ENCODE peak calls at places on chromosomes 16 and 17, in eight cellular contexts. One of them, this sample, is unnamed.

GRCh38 chr16:6374816-6375215 is 957.8 kb upstream of the RBFOX1 start:
- DNase-seq in AG04450: no peak
- DNase-seq in trophoblast cell: no peak
- DNase-seq in uterus: no peak
- DNase-seq in ovary: no peak
- DNase-seq in effector memory CD4-positive, alpha-beta T cell: no peak
- DNase-seq in esophagus squamous epithelium: no peak
- DNase-seq in CD4-positive, alpha-beta memory T cell: no peak
- DNase-seq in this sample: no peak

GRCh38 chr17:51165680-51166197 is 472 bp upstream of the NME2 start:
- DNase-seq in uterus: no peak
- DNase-seq in trophoblast cell: peak; percentile 7
- DNase-seq in CD4-positive, alpha-beta memory T cell: peak; percentile 50
- DNase-seq in esophagus squamous epithelium: no peak
- DNase-seq in AG04450: no peak
- DNase-seq in ovary: no peak
- DNase-seq in effector memory CD4-positive, alpha-beta T cell: no peak
- DNase-seq in this sample: no peak

GRCh38 chr17:81427446-81428120 is 32.3 kb downstream of the BAHCC1 start:
- DNase-seq in AG04450: no peak
- DNase-seq in effector memory CD4-positive, alpha-beta T cell: no peak
- DNase-seq in trophoblast cell: no peak
- DNase-seq in ovary: no peak
- DNase-seq in uterus: no peak
- DNase-seq in CD4-positive, alpha-beta memory T cell: no peak
- DNase-seq in esophagus squamous epithelium: no peak
- DNase-seq in this sample: peak; percentile 83

GRCh38 chr16:29312835-29313558 is 93.5 kb downstream of the NPIPB11 start:
- DNase-seq in uterus: peak; percentile 72
- DNase-seq in effector memory CD4-positive, alpha-beta T cell: no peak
- DNase-seq in ovary: peak; percentile 41
- DNase-seq in trophoblast cell: peak; percentile 43
- DNase-seq in esophagus squamous epithelium: no peak
- DNase-seq in AG04450: no peak
- DNase-seq in CD4-positive, alpha-beta memory T cell: no peak
- DNase-seq in this sample: no peak

GRCh38 chr16:2090819-2091721 is 43.3 kb downstream of the TSC2 start:
- DNase-seq in esophagus squamous epithelium: no peak
- DNase-seq in trophoblast cell: peak; percentile 76
- DNase-seq in effector memory CD4-positive, alpha-beta T cell: peak; percentile 20
- DNase-seq in AG04450: no peak
- DNase-seq in CD4-positive, alpha-beta memory T cell: peak; percentile 43
- DNase-seq in uterus: no peak
- DNase-seq in ovary: peak; percentile 81
- DNase-seq in this sample: peak; percentile 58

GRCh38 chr16:77963185-77964044 is 58.9 kb upstream of the CLEC3A start:
- DNase-seq in ovary: no peak
- DNase-seq in esophagus squamous epithelium: no peak
- DNase-seq in AG04450: no peak
- DNase-seq in trophoblast cell: peak; percentile 83
- DNase-seq in uterus: no peak
- DNase-seq in effector memory CD4-positive, alpha-beta T cell: no peak
- DNase-seq in CD4-positive, alpha-beta memory T cell: no peak
- DNase-seq in this sample: no peak

GRCh38 chr17:44610331-44610730 is 45.9 kb upstream of the MEIOC start:
- DNase-seq in ovary: no peak
- DNase-seq in trophoblast cell: no peak
- DNase-seq in uterus: no peak
- DNase-seq in effector memory CD4-positive, alpha-beta T cell: no peak
- DNase-seq in esophagus squamous epithelium: no peak
- DNase-seq in AG04450: no peak
- DNase-seq in CD4-positive, alpha-beta memory T cell: no peak
- DNase-seq in this sample: no peak

GRCh38 chr17:44912763-44913544 is 2.3 kb downstream of the GFAP start:
- DNase-seq in esophagus squamous epithelium: no peak
- DNase-seq in trophoblast cell: no peak
- DNase-seq in AG04450: no peak
- DNase-seq in uterus: no peak
- DNase-seq in CD4-positive, alpha-beta memory T cell: no peak
- DNase-seq in ovary: no peak
- DNase-seq in effector memory CD4-positive, alpha-beta T cell: no peak
- DNase-seq in this sample: no peak

GRCh38 chr16:75070055-75070841 is 46.3 kb downstream of the LDHD start:
- DNase-seq in uterus: peak; percentile 46
- DNase-seq in esophagus squamous epithelium: no peak
- DNase-seq in CD4-positive, alpha-beta memory T cell: no peak
- DNase-seq in ovary: no peak
- DNase-seq in trophoblast cell: peak; percentile 84
- DNase-seq in effector memory CD4-positive, alpha-beta T cell: no peak
- DNase-seq in AG04450: no peak
- DNase-seq in this sample: peak; percentile 81

GRCh38 chr16:23330583-23331249 is 28.6 kb downstream of the SCNN1B start:
- DNase-seq in esophagus squamous epithelium: no peak
- DNase-seq in uterus: no peak
- DNase-seq in ovary: no peak
- DNase-seq in AG04450: no peak
- DNase-seq in CD4-positive, alpha-beta memory T cell: no peak
- DNase-seq in trophoblast cell: no peak
- DNase-seq in effector memory CD4-positive, alpha-beta T cell: no peak
- DNase-seq in this sample: no peak

GRCh38 chr16:17633146-17633966 is 162.6 kb upstream of the XYLT1 start:
- DNase-seq in esophagus squamous epithelium: no peak
- DNase-seq in ovary: no peak
- DNase-seq in effector memory CD4-positive, alpha-beta T cell: no peak
- DNase-seq in trophoblast cell: peak; percentile 83
- DNase-seq in CD4-positive, alpha-beta memory T cell: no peak
- DNase-seq in AG04450: no peak
- DNase-seq in uterus: no peak
- DNase-seq in this sample: no peak

GRCh38 chr16:82185012-82185411 is 15.0 kb upstream of the MPHOSPH6 start:
- DNase-seq in esophagus squamous epithelium: no peak
- DNase-seq in ovary: no peak
- DNase-seq in AG04450: no peak
- DNase-seq in CD4-positive, alpha-beta memory T cell: no peak
- DNase-seq in uterus: no peak
- DNase-seq in effector memory CD4-positive, alpha-beta T cell: no peak
- DNase-seq in trophoblast cell: no peak
- DNase-seq in this sample: no peak

GRCh38 chr16:84735846-84736586 is 36.2 kb downstream of the USP10 start:
- DNase-seq in esophagus squamous epithelium: no peak
- DNase-seq in trophoblast cell: no peak
- DNase-seq in uterus: no peak
- DNase-seq in AG04450: no peak
- DNase-seq in effector memory CD4-positive, alpha-beta T cell: peak; percentile 40
- DNase-seq in ovary: no peak
- DNase-seq in CD4-positive, alpha-beta memory T cell: peak; percentile 60
- DNase-seq in this sample: peak; percentile 40

GRCh38 chr16:27514806-27515205 is 34.9 kb downstream of the GTF3C1 start:
- DNase-seq in trophoblast cell: no peak
- DNase-seq in CD4-positive, alpha-beta memory T cell: no peak
- DNase-seq in AG04450: peak; percentile 16
- DNase-seq in ovary: no peak
- DNase-seq in uterus: no peak
- DNase-seq in effector memory CD4-positive, alpha-beta T cell: no peak
- DNase-seq in esophagus squamous epithelium: no peak
- DNase-seq in this sample: peak; percentile 75

GRCh38 chr16:69471121-69471520 is 46.7 kb downstream of the CYB5B start:
- DNase-seq in esophagus squamous epithelium: no peak
- DNase-seq in uterus: no peak
- DNase-seq in ovary: no peak
- DNase-seq in effector memory CD4-positive, alpha-beta T cell: no peak
- DNase-seq in trophoblast cell: no peak
- DNase-seq in CD4-positive, alpha-beta memory T cell: no peak
- DNase-seq in AG04450: no peak
- DNase-seq in this sample: no peak

GRCh38 chr17:9801505-9801904 is 10.1 kb upstream of the DHRS7C start:
- DNase-seq in esophagus squamous epithelium: no peak
- DNase-seq in AG04450: no peak
- DNase-seq in CD4-positive, alpha-beta memory T cell: no peak
- DNase-seq in trophoblast cell: no peak
- DNase-seq in ovary: no peak
- DNase-seq in uterus: no peak
- DNase-seq in effector memory CD4-positive, alpha-beta T cell: no peak
- DNase-seq in this sample: no peak

GRCh38 chr17:40203131-40203530 is 16.0 kb upstream of the WIPF2 start:
- DNase-seq in ovary: no peak
- DNase-seq in uterus: no peak
- DNase-seq in trophoblast cell: no peak
- DNase-seq in CD4-positive, alpha-beta memory T cell: no peak
- DNase-seq in AG04450: no peak
- DNase-seq in esophagus squamous epithelium: no peak
- DNase-seq in effector memory CD4-positive, alpha-beta T cell: no peak
- DNase-seq in this sample: no peak

GRCh38 chr17:76714336-76714735 is 3.6 kb upstream of the MXRA7 start:
- DNase-seq in esophagus squamous epithelium: no peak
- DNase-seq in AG04450: no peak
- DNase-seq in CD4-positive, alpha-beta memory T cell: no peak
- DNase-seq in uterus: no peak
- DNase-seq in ovary: no peak
- DNase-seq in trophoblast cell: no peak
- DNase-seq in effector memory CD4-positive, alpha-beta T cell: no peak
- DNase-seq in this sample: no peak

DNA sequence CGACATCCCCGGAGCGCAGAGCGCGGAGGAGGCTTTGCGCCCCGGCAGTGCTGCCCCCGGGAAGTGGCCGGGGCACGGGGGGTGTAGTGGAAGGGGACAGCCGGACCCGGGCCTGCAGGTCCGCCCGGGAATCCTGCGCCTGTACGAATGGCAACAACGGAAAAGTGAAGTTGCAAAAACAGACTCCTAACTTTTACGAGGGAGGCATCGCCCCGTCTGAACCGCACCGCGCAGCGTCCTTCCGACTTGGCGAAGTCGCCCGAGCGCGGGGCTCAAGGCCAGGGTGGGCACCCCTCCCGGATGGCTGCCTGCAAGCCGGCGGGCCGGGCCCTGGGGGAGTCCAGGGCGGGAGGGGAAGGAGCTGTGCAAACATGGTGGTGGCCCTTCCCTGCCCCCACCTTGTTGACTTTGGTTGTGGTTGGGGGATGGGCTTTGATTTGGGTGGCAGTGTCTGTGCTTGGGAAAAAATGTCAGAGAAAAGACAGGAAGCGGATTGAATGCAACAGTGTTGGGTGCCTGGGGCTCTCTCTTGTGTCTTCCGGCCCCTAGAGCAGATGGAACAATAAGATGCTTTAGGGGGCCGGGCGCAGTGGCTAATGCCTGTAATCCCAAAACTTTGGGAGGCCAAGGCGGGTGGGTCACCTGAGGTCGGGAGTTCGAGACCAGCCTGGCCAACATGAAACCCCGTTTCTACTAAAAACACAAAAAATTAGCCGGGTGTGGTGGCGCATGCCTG is 675 bp downstream of the RNF213 start:
- DNase-seq in AG04450: no peak
- DNase-seq in CD4-positive, alpha-beta memory T cell: peak; percentile 81
- DNase-seq in uterus: peak; percentile 53
- DNase-seq in effector memory CD4-positive, alpha-beta T cell: peak; percentile 60
- DNase-seq in trophoblast cell: peak; percentile 52
- DNase-seq in esophagus squamous epithelium: no peak
- DNase-seq in ovary: peak; percentile 71
- DNase-seq in this sample: peak; percentile 55
- H3K27ac ChIP-seq in AG04450: peak overlapping the region; percentile 68
- H3K27ac ChIP-seq in CD4-positive, alpha-beta memory T cell: peak overlapping the region; percentile 67
- H3K27ac ChIP-seq in uterus: peak overlapping the region; percentile 98
- H3K27ac ChIP-seq in effector memory CD4-positive, alpha-beta T cell: peak overlapping the region; percentile 88
- H3K27ac ChIP-seq in trophoblast cell: peak overlapping the region; percentile 98
- H3K27ac ChIP-seq in esophagus squamous epithelium: peak overlapping the region; percentile 99
- H3K27ac ChIP-seq in ovary: peak overlapping the region; percentile 98
- H3K27ac ChIP-seq in this sample: peak overlapping the region; percentile 99

DNA sequence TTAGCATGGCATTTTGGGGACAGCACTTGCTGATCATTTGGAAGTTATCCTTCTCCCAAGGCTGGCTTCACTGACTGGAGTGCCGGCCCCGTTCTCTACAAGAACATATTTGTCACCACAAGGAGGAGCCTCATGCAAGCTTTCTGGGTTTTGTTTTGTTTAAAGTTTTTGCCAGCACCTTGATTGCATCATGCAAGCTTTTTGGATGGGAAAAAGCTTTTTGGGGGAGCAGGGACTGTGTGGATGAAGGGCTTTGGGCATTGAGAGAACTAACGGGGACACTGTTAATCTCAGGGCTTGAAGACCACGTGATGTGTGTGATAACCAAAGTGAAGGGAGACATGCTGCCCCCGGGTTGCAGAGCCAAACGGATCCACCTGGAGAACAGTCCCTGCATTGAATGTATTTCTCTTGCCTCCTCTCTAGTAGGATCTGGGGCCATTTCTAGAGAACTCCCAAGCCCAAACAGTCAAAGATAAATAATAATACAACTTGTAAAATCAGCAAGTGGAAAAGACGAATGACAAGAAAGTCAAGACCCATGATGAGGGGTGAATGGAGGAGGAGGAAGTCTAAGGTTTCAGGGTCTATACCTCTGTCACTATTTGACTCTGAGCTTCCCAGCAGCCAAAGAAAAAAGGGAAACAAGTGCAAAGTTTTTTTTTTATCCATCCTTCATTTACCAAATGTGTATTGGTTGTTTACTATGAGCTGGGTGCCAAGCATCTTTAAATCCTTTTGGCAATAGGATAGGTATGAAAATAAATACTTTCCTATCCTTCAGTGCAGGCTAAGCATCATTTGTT is 17.2 kb downstream of the TMEM114 start:
- DNase-seq in ovary: no peak
- DNase-seq in trophoblast cell: peak; percentile 20
- DNase-seq in uterus: no peak
- DNase-seq in esophagus squamous epithelium: no peak
- DNase-seq in effector memory CD4-positive, alpha-beta T cell: no peak
- DNase-seq in CD4-positive, alpha-beta memory T cell: no peak
- DNase-seq in AG04450: no peak
- DNase-seq in this sample: no peak
- H3K27ac ChIP-seq in ovary: no peak overlapping the region
- H3K27ac ChIP-seq in trophoblast cell: no peak overlapping the region
- H3K27ac ChIP-seq in uterus: no peak overlapping the region
- H3K27ac ChIP-seq in esophagus squamous epithelium: no peak overlapping the region
- H3K27ac ChIP-seq in effector memory CD4-positive, alpha-beta T cell: no peak overlapping the region
- H3K27ac ChIP-seq in CD4-positive, alpha-beta memory T cell: no peak overlapping the region
- H3K27ac ChIP-seq in AG04450: no peak overlapping the region
- H3K27ac ChIP-seq in this sample: no peak overlapping the region

DNA sequence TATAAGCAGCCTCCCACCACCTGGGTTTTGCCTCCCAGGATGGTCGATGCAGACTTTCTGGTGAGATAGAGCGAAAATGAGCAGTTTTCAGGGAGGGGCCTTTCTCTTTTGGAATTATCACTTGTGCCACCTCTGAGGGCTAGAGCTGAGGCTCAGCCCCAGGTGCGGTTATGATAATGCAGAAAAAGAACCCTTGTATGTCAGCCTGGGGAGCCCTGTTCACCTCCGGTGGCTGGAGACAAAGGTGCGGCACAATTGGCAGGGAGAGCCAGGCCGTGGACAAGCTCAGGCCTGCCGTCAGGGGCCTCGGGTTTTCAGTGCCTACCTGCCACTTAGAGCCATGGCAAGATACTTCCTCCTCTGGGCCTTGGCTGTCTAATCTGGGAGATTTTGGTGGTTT is 4.4 kb downstream of the SCPEP1 start:
- DNase-seq in esophagus squamous epithelium: no peak
- DNase-seq in uterus: no peak
- DNase-seq in ovary: no peak
- DNase-seq in AG04450: no peak
- DNase-seq in CD4-positive, alpha-beta memory T cell: no peak
- DNase-seq in trophoblast cell: no peak
- DNase-seq in effector memory CD4-positive, alpha-beta T cell: no peak
- DNase-seq in this sample: no peak
- H3K27ac ChIP-seq in esophagus squamous epithelium: peak overlapping the region; percentile 67
- H3K27ac ChIP-seq in uterus: no peak overlapping the region
- H3K27ac ChIP-seq in ovary: no peak overlapping the region
- H3K27ac ChIP-seq in AG04450: no peak overlapping the region
- H3K27ac ChIP-seq in CD4-positive, alpha-beta memory T cell: no peak overlapping the region
- H3K27ac ChIP-seq in trophoblast cell: no peak overlapping the region
- H3K27ac ChIP-seq in effector memory CD4-positive, alpha-beta T cell: no peak overlapping the region
- H3K27ac ChIP-seq in this sample: no peak overlapping the region

GRCh38 chr17:8470447-8471047 is 34.9 kb downstream of the NDEL1 start:
- DNase-seq in ovary: peak; percentile 85
- DNase-seq in uterus: peak; percentile 64
- DNase-seq in effector memory CD4-positive, alpha-beta T cell: no peak
- DNase-seq in AG04450: no peak
- DNase-seq in esophagus squamous epithelium: no peak
- DNase-seq in trophoblast cell: no peak
- DNase-seq in CD4-positive, alpha-beta memory T cell: no peak
- DNase-seq in this sample: peak; percentile 72
- H3K27ac ChIP-seq in ovary: peak overlapping the region; percentile 1
- H3K27ac ChIP-seq in uterus: peak overlapping the region; percentile 16
- H3K27ac ChIP-seq in effector memory CD4-positive, alpha-beta T cell: no peak overlapping the region
- H3K27ac ChIP-seq in AG04450: no peak overlapping the region
- H3K27ac ChIP-seq in esophagus squamous epithelium: peak overlapping the region; percentile 6
- H3K27ac ChIP-seq in trophoblast cell: no peak overlapping the region
- H3K27ac ChIP-seq in CD4-positive, alpha-beta memory T cell: no peak overlapping the region
- H3K27ac ChIP-seq in this sample: peak overlapping the region; percentile 14